ENCODE peak calls at places on chromosomes 13 and 19, in six cellular contexts. O is IMR-90, Y is H1, P is neuronal stem cell, J is H9, R is mesenchymal stem cell. Z is an unnamed sample.

GRCh38 chr13:99350191-99350590 is 43.0 kb upstream of the GPR183 start:
- DNase-seq in O (no peak), Y (no peak), P (no peak), J (no peak), R (no peak), Z (no peak)

GRCh38 chr13:52010890-52011689 is at the start of gene ATP7B:
- DNase-seq in O (no peak), Y (peak), P (peak), J (peak), R (peak), Z (no peak)

GRCh38 chr13:99990045-99990977 is 8.7 kb downstream of the ZIC2 start:
- DNase-seq in O (no peak), Y (peak), P (peak), J (peak), R (no peak), Z (no peak)

GRCh38 chr13:77325371-77325941 is 1.4 kb downstream of the MYCBP2 start:
- DNase-seq in O (no peak), Y (no peak), P (no peak), J (no peak), R (peak), Z (peak)

GRCh38 chr13:33862006-33862405 is 44.1 kb downstream of the RFC3 start:
- DNase-seq in O (no peak), Y (no peak), P (no peak), J (no peak), R (no peak), Z (no peak)

GRCh38 chr13:98923641-98924397 is 54.0 kb downstream of the DOCK9 start:
- DNase-seq in O (no peak), Y (no peak), P (no peak), J (no peak), R (no peak), Z (no peak)

GRCh38 chr13:101018720-101019119 is 344.1 kb upstream of the TMTC4 start:
- DNase-seq in O (peak), Y (no peak), P (no peak), J (no peak), R (peak), Z (peak)

GRCh38 chr19:45403272-45403671 is 1.6 kb downstream of the PPP1R13L start:
- DNase-seq in O (no peak), Y (no peak), P (no peak), J (no peak), R (no peak), Z (peak)

GRCh38 chr13:32537580-32538233 is 888 bp downstream of the N4BP2L2 start:
- DNase-seq in O (no peak), Y (peak), P (no peak), J (peak), R (no peak), Z (peak)

GRCh38 chr13:113756441-113757097 is 2.5 kb upstream of the TMEM255B start:
- DNase-seq in O (peak), Y (no peak), P (no peak), J (no peak), R (peak), Z (peak)

GRCh38 chr13:80658705-80659104 is 317.8 kb upstream of the SPRY2 start:
- DNase-seq in O (no peak), Y (no peak), P (no peak), J (no peak), R (no peak), Z (no peak)

GRCh38 chr19:56838930-56839664 is 1.4 kb downstream of the PEG3 start:
- DNase-seq in O (no peak), Y (no peak), P (peak), J (no peak), R (no peak), Z (peak)

GRCh38 chr19:1206063-1206732 is 620 bp downstream of the STK11 start:
- DNase-seq in O (no peak), Y (no peak), P (no peak), J (no peak), R (no peak), Z (no peak)

GRCh38 chr13:37984357-37984756 is 114.8 kb upstream of the TRPC4 start:
- DNase-seq in O (no peak), Y (no peak), P (no peak), J (peak), R (no peak), Z (no peak)

GRCh38 chr13:20174656-20175405 is 14.0 kb upstream of the GJA3 start:
- DNase-seq in O (peak), Y (no peak), P (no peak), J (peak), R (peak), Z (peak)

GRCh38 chr13:91126806-91127205 is 220.7 kb upstream of the MIR17HG start:
- DNase-seq in O (no peak), Y (no peak), P (no peak), J (no peak), R (peak), Z (no peak)
- H2AFZ ChIP-seq in O (no peak), Y (peak), P (peak), J (no peak), R (no peak), Z (no peak)

GRCh38 chr19:5719274-5719960 is 529 bp downstream of the LONP1 start:
- DNase-seq in O (peak), Y (peak), P (no peak), J (no peak), R (peak), Z (peak)
- H4K8ac ChIP-seq in O (peak), Y (peak), P (no peak), J (no peak), R (peak), Z (peak)

GRCh38 chr19:43675269-43675879 is 5.4 kb upstream of the PLAUR start:
- DNase-seq in O (peak), Y (no peak), P (no peak), J (no peak), R (peak), Z (no peak)
- H2AFZ ChIP-seq in O (peak), Y (peak), P (peak), J (no peak), R (no peak), Z (no peak)

DNA sequence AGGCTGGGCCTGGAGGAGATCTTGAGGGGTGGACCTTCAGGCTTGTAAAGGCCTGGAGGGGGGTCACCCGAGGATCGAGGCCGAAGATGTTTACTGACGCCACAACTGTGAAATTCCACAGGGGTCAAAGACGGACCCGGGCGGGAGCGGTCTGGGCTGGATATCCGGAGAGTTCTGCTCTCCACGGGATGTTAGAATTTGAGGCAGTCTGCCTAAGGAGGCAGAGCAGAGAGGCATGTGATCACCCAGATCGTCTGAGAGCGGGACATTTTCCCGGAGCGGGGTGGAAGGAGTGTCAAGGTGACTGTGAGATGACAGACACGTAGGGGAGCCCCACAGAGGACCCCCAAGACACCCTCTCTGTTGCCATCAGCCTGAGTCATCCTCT is 13.2 kb downstream of the KLHL26 start:
- DNase-seq in O (peak), Y (no peak), P (no peak), J (no peak), R (peak), Z (no peak)
- H4K8ac ChIP-seq in O (peak), Y (no peak), P (no peak), J (no peak), R (peak), Z (no peak)

GRCh38 chr19:4130635-4131438 is 6.9 kb upstream of the MAP2K2 start:
- DNase-seq in O (peak), Y (no peak), P (no peak), J (no peak), R (peak), Z (peak)
- H2AFZ ChIP-seq in O (peak), Y (no peak), P (peak), J (no peak), R (no peak), Z (no peak)

Z was measured in trophoblast cell.